ENCODE peak calls at places on chromosomes 12 and 14, in six cellular contexts. F is fibroblast of lung, D is aorta, T is kidney epithelial cell, M is right atrium auricular region, P is AG10803. Z is an unnamed sample.

GRCh38 chr12:106455100-106455499 is 97.6 kb downstream of the POLR3B start:
- DNase-seq in F (no peak), D (no peak), T (no peak), M (no peak), P (no peak), Z (no peak)

GRCh38 chr14:35400707-35401421 is 3.7 kb downstream of the NFKBIA start:
- DNase-seq in F (no peak), D (no peak), T (no peak), M (no peak), P (no peak), Z (no peak)

GRCh38 chr12:68613209-68613904 is 2.7 kb downstream of the RAP1B start:
- DNase-seq in F (no peak), D (no peak), T (no peak), M (no peak), P (no peak), Z (no peak)

GRCh38 chr14:104004849-104005248 is 62.5 kb upstream of the RD3L start:
- DNase-seq in F (no peak), D (no peak), T (no peak), M (no peak), P (no peak), Z (no peak)

GRCh38 chr12:98698603-98699463 is 53.7 kb downstream of the APAF1 start:
- DNase-seq in F (peak), D (peak), T (peak), M (peak), P (peak), Z (no peak)

GRCh38 chr12:56257491-56258067 is 605 bp downstream of the ANKRD52 start:
- DNase-seq in F (no peak), D (no peak), T (no peak), M (no peak), P (no peak), Z (no peak)

GRCh38 chr12:93569656-93570551 is 2.6 kb upstream of the SOCS2 start:
- DNase-seq in F (peak), D (peak), T (no peak), M (peak), P (peak), Z (peak)

GRCh38 chr12:25583545-25583944 is 30.5 kb upstream of the LMNTD1 start:
- DNase-seq in F (peak), D (no peak), T (no peak), M (peak), P (no peak), Z (no peak)

GRCh38 chr14:55691659-55692058 is 111.7 kb downstream of the KTN1 start:
- DNase-seq in F (no peak), D (no peak), T (no peak), M (no peak), P (no peak), Z (no peak)

GRCh38 chr14:51155331-51155730 is 60.4 kb upstream of the TRIM9 start:
- DNase-seq in F (no peak), D (no peak), T (no peak), M (no peak), P (no peak), Z (no peak)

GRCh38 chr12:110174373-110174996 is 50.3 kb downstream of the IFT81 start:
- DNase-seq in F (no peak), D (no peak), T (no peak), M (no peak), P (no peak), Z (no peak)

GRCh38 chr12:51371295-51371953 is 19.8 kb downstream of the GALNT6 start:
- DNase-seq in F (peak), D (peak), T (peak), M (peak), P (peak), Z (peak)

GRCh38 chr14:91041450-91041849 is 19.0 kb downstream of the RPS6KA5 start:
- DNase-seq in F (no peak), D (no peak), T (no peak), M (no peak), P (no peak), Z (no peak)

GRCh38 chr12:108567388-108567787 is 5.0 kb downstream of the ISCU start:
- DNase-seq in F (no peak), D (no peak), T (no peak), M (no peak), P (no peak), Z (no peak)

GRCh38 chr14:103763730-103764488 is 48.3 kb downstream of the ZFYVE21 start:
- DNase-seq in F (no peak), D (no peak), T (no peak), M (no peak), P (peak), Z (no peak)

GRCh38 chr12:4894019-4894418 is 15.7 kb upstream of the KCNA1 start:
- DNase-seq in F (no peak), D (no peak), T (no peak), M (no peak), P (no peak), Z (no peak)

GRCh38 chr14:44960646-44961045 is 1.1 kb downstream of the KLHL28 start:
- DNase-seq in F (no peak), D (no peak), T (no peak), M (no peak), P (no peak), Z (no peak)

GRCh38 chr14:24317141-24317927 is 6.0 kb downstream of the LTB4R start:
- DNase-seq in F (no peak), D (no peak), T (no peak), M (no peak), P (no peak), Z (no peak)

GRCh38 chr12:124696689-124697476 is 129.5 kb upstream of the NCOR2 start:
- DNase-seq in F (no peak), D (no peak), T (no peak), M (no peak), P (no peak), Z (no peak)

GRCh38 chr14:28298156-28298555 is 468.4 kb upstream of the FOXG1 start:
- DNase-seq in F (no peak), D (no peak), T (no peak), M (no peak), P (no peak), Z (no peak)

GRCh38 chr14:94462763-94463572 is 10.4 kb upstream of the SERPINA11 start:
- DNase-seq in F (no peak), D (no peak), T (no peak), M (peak), P (no peak), Z (no peak)

GRCh38 chr14:22606380-22606779 is 8.3 kb downstream of the ABHD4 start:
- DNase-seq in F (no peak), D (no peak), T (no peak), M (no peak), P (no peak), Z (no peak)

GRCh38 chr14:43123544-43123943 is 1383.5 kb downstream of the FSCB start:
- DNase-seq in F (no peak), D (no peak), T (no peak), M (no peak), P (no peak), Z (no peak)

DNA sequence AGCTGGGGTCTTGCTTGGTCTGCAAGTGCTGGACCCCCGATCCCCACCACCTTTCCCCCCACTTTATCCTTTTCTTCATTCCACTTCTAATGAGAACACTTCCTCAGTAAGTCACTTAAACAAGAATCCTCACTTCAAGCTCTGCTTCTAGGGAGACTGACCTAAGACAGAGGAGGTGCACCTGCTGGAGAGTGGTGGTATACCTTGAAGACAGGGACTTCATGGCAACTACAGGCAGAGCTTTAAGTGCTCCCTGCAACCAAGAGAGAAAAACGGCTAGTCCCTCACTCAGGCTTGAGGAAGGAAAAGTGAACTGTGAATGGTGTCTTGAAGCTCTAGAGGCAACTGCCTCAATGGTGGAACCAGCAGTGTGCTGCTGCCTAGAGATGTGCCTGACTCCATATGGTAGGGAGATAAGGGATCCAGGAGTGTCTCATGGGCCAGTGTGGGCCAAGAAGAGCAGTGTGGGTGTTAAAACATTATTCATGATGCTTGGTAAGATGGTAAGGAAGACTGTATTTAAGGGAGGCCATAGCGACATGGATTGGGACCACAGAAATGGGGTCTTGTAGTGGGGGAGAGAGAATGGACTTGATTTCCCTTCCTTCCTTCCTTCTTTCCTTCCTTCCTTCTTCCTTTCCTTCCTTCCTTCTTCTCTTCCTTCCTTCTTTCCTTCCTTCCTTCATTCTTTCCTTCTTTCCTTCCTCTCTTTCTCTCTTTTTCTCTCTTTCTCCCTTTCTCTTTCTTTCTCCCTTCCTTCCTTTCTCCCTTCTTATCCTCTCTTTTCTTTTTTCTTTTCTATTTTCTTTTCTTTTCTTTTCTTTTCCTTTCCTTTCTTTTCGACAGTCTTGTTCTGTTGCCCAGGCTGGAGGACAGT is 96.2 kb upstream of the NAP1L1 start:
- DNase-seq in F (no peak), D (no peak), T (no peak), M (no peak), P (no peak), Z (no peak)
- H3K4me3 ChIP-seq in F (no peak), D (no peak), T (no peak), M (no peak), P (no peak), Z (no peak)

GRCh38 chr14:99809864-99810854 is 16.9 kb downstream of the EML1 start:
- DNase-seq in F (no peak), D (no peak), T (no peak), M (peak), P (peak), Z (no peak)
- H3K4me3 ChIP-seq in F (no peak), D (no peak), T (no peak), M (no peak), P (no peak), Z (no peak)

GRCh38 chr12:9113987-9114309 is 1.8 kb downstream of the A2M start:
- DNase-seq in F (no peak), D (no peak), T (no peak), M (no peak), P (no peak), Z (no peak)

GRCh38 chr12:9112076-9112853 is 3.5 kb downstream of the A2M start:
- DNase-seq in F (no peak), D (no peak), T (no peak), M (no peak), P (no peak), Z (no peak)

GRCh38 chr12:9115731-9116689 is at the start of gene A2M:
- DNase-seq in F (peak), D (no peak), T (no peak), M (no peak), P (peak), Z (no peak)

GRCh38 chr12:9113296-9113986 is 2.3 kb downstream of the A2M start:
- DNase-seq in F (no peak), D (no peak), T (no peak), M (no peak), P (no peak), Z (no peak)

DNA sequence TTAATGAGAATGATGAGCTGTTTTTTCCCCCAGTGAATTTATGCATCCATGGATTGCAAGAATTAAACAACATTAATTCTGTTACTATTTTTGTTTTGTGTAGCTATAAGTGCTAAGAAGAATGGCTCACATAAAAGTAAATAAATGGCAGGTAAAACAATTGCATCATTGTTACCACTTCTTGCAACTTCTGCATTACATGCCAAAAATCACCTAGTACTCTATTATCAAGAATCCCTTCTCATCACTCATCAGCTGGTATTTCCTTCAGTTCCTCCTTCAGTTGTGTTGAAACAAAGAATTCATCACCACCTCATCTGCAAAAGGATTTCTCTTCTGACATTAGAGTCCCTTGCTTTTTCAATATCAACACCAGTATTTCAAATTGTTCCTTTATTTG is 773 bp downstream of the A2M start:
- DNase-seq in F (no peak), D (no peak), T (no peak), M (no peak), P (no peak), Z (no peak)
- H3K4me3 ChIP-seq in F (peak), D (peak), T (no peak), M (peak), P (no peak), Z (no peak)

GRCh38 chr14:63860146-63860545 is 7.3 kb downstream of the SYNE2 start:
- DNase-seq in F (no peak), D (no peak), T (no peak), M (no peak), P (no peak), Z (no peak)
- H3K4me3 ChIP-seq in F (no peak), D (no peak), T (no peak), M (no peak), P (no peak), Z (no peak)

GRCh38 chr12:115506822-115507629 is 770.5 kb downstream of the MED13L start:
- DNase-seq in F (no peak), D (no peak), T (no peak), M (no peak), P (no peak), Z (no peak)
- H3K4me3 ChIP-seq in F (no peak), D (no peak), T (no peak), M (no peak), P (no peak), Z (no peak)

GRCh38 chr12:95784886-95785285 is 5.7 kb downstream of the NTN4 start:
- DNase-seq in F (no peak), D (no peak), T (no peak), M (no peak), P (peak), Z (no peak)
- H3K4me3 ChIP-seq in F (no peak), D (no peak), T (no peak), M (no peak), P (no peak), Z (no peak)